ENCODE peak calls at places on chromosome 3, in four cellular contexts. One of them, this sample, is unnamed.

GRCh38 chr3:16521580-16521941 is 8.1 kb upstream of the RFTN1 start:
- DNase-seq in H9: no peak
- DNase-seq in mesenchymal stem cell: no peak
- DNase-seq in neuronal stem cell: no peak
- DNase-seq in this sample: no peak

GRCh38 chr3:50652709-50653108 is 22.0 kb upstream of the DOCK3 start:
- DNase-seq in neuronal stem cell: no peak
- DNase-seq in mesenchymal stem cell: no peak
- DNase-seq in H9: peak; percentile 71
- DNase-seq in this sample: peak; percentile 76

GRCh38 chr3:175404026-175404425 is 544.9 kb downstream of the NAALADL2 start:
- DNase-seq in H9: no peak
- DNase-seq in neuronal stem cell: no peak
- DNase-seq in mesenchymal stem cell: peak; percentile 13
- DNase-seq in this sample: no peak

GRCh38 chr3:37223084-37223975 is 48.9 kb upstream of the LRRFIP2 start:
- DNase-seq in mesenchymal stem cell: peak; percentile 35
- DNase-seq in neuronal stem cell: no peak
- DNase-seq in H9: no peak
- DNase-seq in this sample: no peak

GRCh38 chr3:46629571-46630517 is 17.5 kb downstream of the FAM240A start:
- DNase-seq in neuronal stem cell: peak; percentile 63
- DNase-seq in mesenchymal stem cell: peak; percentile 81
- DNase-seq in H9: peak; percentile 96
- DNase-seq in this sample: peak; percentile 89

GRCh38 chr3:14780927-14781507 is 37.7 kb upstream of the FGD5 start:
- DNase-seq in H9: peak; percentile 90
- DNase-seq in neuronal stem cell: peak; percentile 24
- DNase-seq in mesenchymal stem cell: peak; percentile 43
- DNase-seq in this sample: peak; percentile 85

GRCh38 chr3:184585545-184585944 is 24.0 kb downstream of the EPHB3 start:
- DNase-seq in neuronal stem cell: no peak
- DNase-seq in mesenchymal stem cell: no peak
- DNase-seq in H9: no peak
- DNase-seq in this sample: no peak

GRCh38 chr3:40162616-40163015 is 146.9 kb upstream of the EIF1B start:
- DNase-seq in mesenchymal stem cell: no peak
- DNase-seq in H9: no peak
- DNase-seq in neuronal stem cell: no peak
- DNase-seq in this sample: no peak

GRCh38 chr3:69181592-69182211 is 59.3 kb upstream of the LMOD3 start:
- DNase-seq in H9: no peak
- DNase-seq in mesenchymal stem cell: peak; percentile 82
- DNase-seq in neuronal stem cell: no peak
- DNase-seq in this sample: no peak

DNA sequence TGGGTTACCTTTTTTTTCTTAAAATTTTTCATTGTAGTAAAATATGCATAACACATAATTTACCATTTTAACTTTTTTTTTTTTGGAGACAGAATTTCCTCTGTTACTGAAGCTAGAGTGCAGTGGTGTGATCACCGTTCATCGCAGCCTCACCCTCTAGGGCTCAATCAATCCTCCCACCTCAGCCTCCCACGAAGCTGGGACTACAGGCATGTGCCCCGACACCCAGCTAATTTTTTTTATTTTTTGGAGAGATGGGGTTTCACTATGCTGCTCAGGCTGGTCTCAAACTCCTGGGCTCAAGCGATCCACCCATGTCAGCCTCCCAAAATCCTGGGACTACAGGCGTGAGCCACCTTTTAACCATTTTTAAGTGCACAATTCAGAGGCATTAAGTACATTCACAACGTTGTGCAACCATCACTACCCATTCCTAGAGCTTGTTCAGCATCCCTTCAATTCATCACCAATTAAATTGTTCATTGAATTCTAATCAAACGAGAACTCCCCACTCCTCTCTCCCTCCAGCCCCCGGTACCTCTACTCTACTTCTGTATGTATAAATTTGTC is 44.6 kb downstream of the BHLHE40 start:
- DNase-seq in neuronal stem cell: no peak
- DNase-seq in mesenchymal stem cell: no peak
- DNase-seq in H9: no peak
- DNase-seq in this sample: no peak
- H2BK12ac ChIP-seq in neuronal stem cell: no peak overlapping the region
- H2BK12ac ChIP-seq in mesenchymal stem cell: peak overlapping the region; percentile 89
- H2BK12ac ChIP-seq in H9: no peak overlapping the region
- H2BK12ac ChIP-seq in this sample: no peak overlapping the region

GRCh38 chr3:120173056-120173675 is 78.9 kb upstream of the GSK3B start:
- DNase-seq in mesenchymal stem cell: no peak
- DNase-seq in H9: no peak
- DNase-seq in neuronal stem cell: no peak
- DNase-seq in this sample: no peak
- H2BK12ac ChIP-seq in mesenchymal stem cell: no peak overlapping the region
- H2BK12ac ChIP-seq in H9: no peak overlapping the region
- H2BK12ac ChIP-seq in neuronal stem cell: no peak overlapping the region
- H2BK12ac ChIP-seq in this sample: no peak overlapping the region

DNA sequence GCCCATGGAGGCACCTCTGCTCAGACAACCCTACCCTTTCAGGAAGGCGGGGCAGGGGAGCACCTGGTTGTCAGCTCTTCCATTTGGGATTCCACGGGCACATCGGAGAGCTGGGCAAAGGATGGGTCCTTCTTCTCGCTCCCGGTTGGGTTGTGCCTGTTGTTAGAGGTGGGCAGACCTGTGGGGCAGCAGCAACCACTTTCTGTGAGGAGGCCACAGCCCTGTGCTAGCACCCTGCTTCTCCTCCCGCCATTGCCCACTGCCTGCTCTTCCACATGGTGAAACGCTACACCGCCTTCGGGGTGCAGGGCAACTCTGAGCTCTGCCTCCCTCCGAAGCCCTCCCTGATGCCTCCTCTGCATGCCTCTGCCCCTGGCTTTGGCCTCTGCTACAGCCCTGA is 7.0 kb upstream of the HHATL start:
- DNase-seq in H9: no peak
- DNase-seq in neuronal stem cell: no peak
- DNase-seq in mesenchymal stem cell: no peak
- DNase-seq in this sample: no peak
- H2BK12ac ChIP-seq in H9: no peak overlapping the region
- H2BK12ac ChIP-seq in neuronal stem cell: no peak overlapping the region
- H2BK12ac ChIP-seq in mesenchymal stem cell: no peak overlapping the region
- H2BK12ac ChIP-seq in this sample: no peak overlapping the region

DNA sequence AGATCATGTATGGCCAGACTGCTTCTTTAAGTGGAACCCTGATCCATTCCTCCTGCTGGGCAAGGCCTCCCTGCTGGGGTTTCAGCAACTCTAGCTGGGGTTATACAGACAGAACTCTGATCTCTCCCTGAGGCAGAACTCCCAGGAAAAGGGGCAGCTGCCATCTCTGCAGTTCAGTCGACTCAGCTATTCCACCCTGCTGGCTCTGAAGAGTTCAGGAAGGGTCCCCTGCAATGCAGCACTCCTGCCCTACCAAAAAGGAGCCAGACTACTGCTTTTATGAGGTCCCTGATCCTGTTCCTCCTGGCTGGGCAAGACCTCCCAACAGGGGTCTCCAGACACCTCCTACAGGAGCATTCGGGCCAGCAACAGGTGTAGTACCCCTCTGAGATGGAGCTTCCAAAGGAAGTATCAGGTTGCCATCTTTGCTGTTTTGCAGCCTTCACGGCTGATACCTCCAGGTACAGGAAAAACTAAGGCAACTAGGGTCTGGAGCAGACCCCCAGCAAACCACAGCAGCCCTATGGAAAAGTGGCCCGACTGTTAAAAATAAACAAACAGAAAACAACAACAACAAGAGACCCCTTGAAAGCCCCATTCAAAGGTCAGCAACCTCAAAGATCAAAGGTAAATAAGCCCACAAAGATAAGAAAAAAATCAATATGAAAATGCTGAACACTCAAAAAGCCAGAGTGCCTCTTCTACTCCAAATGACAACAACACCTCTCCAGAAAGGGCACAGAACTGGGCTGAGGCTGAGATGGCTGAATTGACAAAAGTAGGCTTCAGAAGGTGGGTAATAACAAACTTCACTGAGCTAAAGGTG is 14.2 kb upstream of the CP start:
- DNase-seq in neuronal stem cell: no peak
- DNase-seq in H9: no peak
- DNase-seq in mesenchymal stem cell: no peak
- DNase-seq in this sample: no peak
- H2BK12ac ChIP-seq in neuronal stem cell: peak overlapping the region; percentile 7
- H2BK12ac ChIP-seq in H9: no peak overlapping the region
- H2BK12ac ChIP-seq in mesenchymal stem cell: peak overlapping the region; percentile 60
- H2BK12ac ChIP-seq in this sample: peak overlapping the region; percentile 77

DNA sequence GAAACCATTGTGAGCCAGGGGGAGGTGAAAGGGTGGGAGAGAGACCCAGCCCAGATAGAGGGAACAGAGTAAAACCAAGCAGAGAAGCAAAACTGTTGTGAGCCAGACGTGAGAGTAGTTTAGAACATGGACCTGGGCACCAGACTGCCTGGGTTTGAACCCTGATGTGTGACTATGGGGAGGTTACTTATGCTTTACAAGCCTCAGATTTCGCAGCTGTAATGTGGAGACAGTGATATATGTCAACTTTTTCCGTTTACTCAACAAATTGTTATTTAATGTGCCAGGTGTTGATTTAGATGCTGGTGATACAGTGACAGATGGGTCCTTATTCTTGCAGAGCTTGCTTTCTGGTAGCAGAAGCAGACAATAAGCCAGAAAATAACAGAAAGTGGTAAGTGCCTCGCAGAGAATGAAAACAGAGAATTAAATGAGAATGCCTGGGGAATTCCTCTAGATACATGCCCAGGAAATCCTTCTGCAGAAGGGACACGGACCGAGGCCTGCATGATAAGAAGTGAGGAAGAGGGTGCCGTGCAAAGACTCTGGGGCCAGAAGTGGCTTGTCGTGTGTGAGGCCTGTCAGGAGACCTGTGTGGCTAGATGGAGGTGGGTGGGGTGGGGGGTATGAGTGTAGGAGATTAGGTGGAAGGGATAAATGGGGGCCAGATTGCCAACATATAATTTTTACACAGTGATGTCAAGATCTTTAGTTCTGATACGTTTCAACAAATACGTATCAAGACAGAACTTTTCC is 15.0 kb downstream of the KAT2B start:
- DNase-seq in mesenchymal stem cell: no peak
- DNase-seq in neuronal stem cell: no peak
- DNase-seq in H9: no peak
- DNase-seq in this sample: no peak
- H2BK12ac ChIP-seq in mesenchymal stem cell: no peak overlapping the region
- H2BK12ac ChIP-seq in neuronal stem cell: no peak overlapping the region
- H2BK12ac ChIP-seq in H9: no peak overlapping the region
- H2BK12ac ChIP-seq in this sample: no peak overlapping the region

DNA sequence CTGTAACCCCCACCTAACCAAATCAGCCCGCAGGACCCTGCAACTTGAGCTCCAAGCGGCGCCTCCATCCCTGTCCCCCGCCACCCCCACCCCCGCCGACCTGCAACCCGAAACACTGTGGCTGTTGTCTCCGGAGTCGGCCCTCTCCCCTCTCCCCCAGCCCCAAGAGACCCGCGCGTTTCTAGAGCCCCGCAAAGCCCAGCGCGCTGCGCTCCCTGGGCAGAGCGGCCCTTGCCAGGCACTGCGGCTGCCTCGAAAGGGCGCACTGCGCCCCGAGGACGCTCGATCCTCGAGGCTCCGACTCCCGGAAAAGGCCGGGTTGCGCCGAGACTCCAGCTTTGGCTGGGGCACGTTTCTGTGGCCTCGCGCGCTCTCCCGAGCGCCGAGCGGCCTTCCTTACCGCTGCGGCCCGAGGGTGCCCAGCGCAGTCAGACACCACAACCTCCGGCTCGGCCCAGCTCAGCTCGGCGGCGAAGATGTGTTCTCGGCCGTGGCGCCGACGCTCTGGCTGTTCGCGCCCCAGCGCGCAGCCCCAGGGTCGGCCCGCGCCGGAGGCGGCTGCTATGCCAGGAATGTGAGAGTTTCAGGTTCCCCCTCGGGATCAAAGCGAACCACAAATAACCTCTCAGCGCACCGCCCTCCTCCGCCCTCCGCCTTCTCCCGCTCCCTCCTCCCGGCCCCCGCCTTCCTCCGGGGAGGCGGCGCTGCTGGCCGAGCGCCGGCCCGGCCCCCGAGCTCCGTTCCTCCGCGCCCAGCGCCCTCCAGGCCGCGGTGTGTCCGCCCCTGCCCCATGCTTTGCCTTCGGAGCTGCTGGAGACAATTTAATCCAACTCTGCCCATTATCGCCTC is at the start of gene AMOTL2:
- DNase-seq in mesenchymal stem cell: peak; percentile 93
- DNase-seq in neuronal stem cell: peak; percentile 96
- DNase-seq in H9: peak; percentile 96
- DNase-seq in this sample: peak; percentile 92
- H2BK12ac ChIP-seq in mesenchymal stem cell: peak within 1 kb of the TSS; percentile 98
- H2BK12ac ChIP-seq in neuronal stem cell: peak within 1 kb of the TSS; percentile 76
- H2BK12ac ChIP-seq in H9: peak within 1 kb of the TSS; percentile 46
- H2BK12ac ChIP-seq in this sample: peak within 1 kb of the TSS; percentile 99